ENCODE peak calls at places on chromosomes 1 and 21, in four cellular contexts. One of them, this sample, is unnamed.

GRCh38 chr21:20942523-20942922 is 55.7 kb upstream of the NCAM2 start:
- DNase-seq in K562: no peak
- DNase-seq in Caki2: no peak
- DNase-seq in ELR: no peak
- DNase-seq in this sample: no peak

GRCh38 chr21:29490016-29490415 is 191.3 kb downstream of the BACH1 start:
- DNase-seq in K562: no peak
- DNase-seq in Caki2: no peak
- DNase-seq in ELR: no peak
- DNase-seq in this sample: no peak

GRCh38 chr1:1547011-1547410 is 6.6 kb upstream of the TMEM240 start:
- DNase-seq in K562: no peak
- DNase-seq in Caki2: no peak
- DNase-seq in ELR: no peak
- DNase-seq in this sample: no peak

GRCh38 chr1:31639543-31639942 is 5.1 kb downstream of the PEF1 start:
- DNase-seq in K562: no peak
- DNase-seq in Caki2: peak; percentile 28
- DNase-seq in ELR: peak; percentile 73
- DNase-seq in this sample: peak; percentile 76

GRCh38 chr1:111903858-111904449 is 85.5 kb downstream of the KCND3 start:
- DNase-seq in K562: no peak
- DNase-seq in Caki2: no peak
- DNase-seq in ELR: no peak
- DNase-seq in this sample: no peak

GRCh38 chr1:220787069-220787614 is 429 bp downstream of the MTARC1 start:
- DNase-seq in K562: no peak
- DNase-seq in Caki2: no peak
- DNase-seq in ELR: peak; percentile 3
- DNase-seq in this sample: peak; percentile 43

GRCh38 chr1:21264913-21265312 is 25.4 kb downstream of the ECE1 start:
- DNase-seq in K562: no peak
- DNase-seq in Caki2: peak; percentile 16
- DNase-seq in ELR: no peak
- DNase-seq in this sample: no peak

GRCh38 chr1:169793730-169794129 is 977 bp downstream of the METTL18 start:
- DNase-seq in K562: no peak
- DNase-seq in Caki2: no peak
- DNase-seq in ELR: no peak
- DNase-seq in this sample: no peak